ENCODE peak calls at places on chromosomes 4 and X, in seven cellular contexts. One of them, this sample, is unnamed.

GRCh38 chr4:102299708-102300107 is 45.6 kb downstream of the SLC39A8 start:
- DNase-seq in AG04450: no peak
- DNase-seq in adrenal gland: no peak
- DNase-seq in PC-9: peak
- DNase-seq in A549: peak
- DNase-seq in Peyer's patch: no peak
- DNase-seq in mesendoderm: peak
- DNase-seq in this sample: peak

GRCh38 chr4:30461218-30461617 is 259.0 kb upstream of the PCDH7 start:
- DNase-seq in AG04450: no peak
- DNase-seq in adrenal gland: no peak
- DNase-seq in PC-9: no peak
- DNase-seq in A549: no peak
- DNase-seq in Peyer's patch: no peak
- DNase-seq in mesendoderm: peak
- DNase-seq in this sample: no peak

GRCh38 chrX:84078991-84079390 is 109.0 kb downstream of the RPS6KA6 start:
- DNase-seq in AG04450: no peak
- DNase-seq in adrenal gland: no peak
- DNase-seq in PC-9: no peak
- DNase-seq in A549: no peak
- DNase-seq in Peyer's patch: no peak
- DNase-seq in mesendoderm: no peak
- DNase-seq in this sample: no peak

GRCh38 chr4:22356996-22357596 is 158.8 kb downstream of the ADGRA3 start:
- DNase-seq in AG04450: no peak
- DNase-seq in adrenal gland: no peak
- DNase-seq in PC-9: no peak
- DNase-seq in A549: no peak
- DNase-seq in Peyer's patch: no peak
- DNase-seq in mesendoderm: peak
- DNase-seq in this sample: peak

GRCh38 chrX:1323315-1323714 is 13.3 kb upstream of the IL3RA start:
- DNase-seq in AG04450: no peak
- DNase-seq in adrenal gland: peak
- DNase-seq in PC-9: peak
- DNase-seq in A549: peak
- DNase-seq in Peyer's patch: peak
- DNase-seq in mesendoderm: peak
- DNase-seq in this sample: peak

GRCh38 chrX:20472148-20472547 is 205.4 kb upstream of the RPS6KA3 start:
- DNase-seq in AG04450: no peak
- DNase-seq in adrenal gland: no peak
- DNase-seq in PC-9: no peak
- DNase-seq in A549: no peak
- DNase-seq in Peyer's patch: no peak
- DNase-seq in mesendoderm: no peak
- DNase-seq in this sample: no peak

GRCh38 chrX:71291381-71291780 is 7.9 kb downstream of the NONO start:
- DNase-seq in AG04450: no peak
- DNase-seq in adrenal gland: no peak
- DNase-seq in PC-9: no peak
- DNase-seq in A549: no peak
- DNase-seq in Peyer's patch: no peak
- DNase-seq in mesendoderm: no peak
- DNase-seq in this sample: no peak

GRCh38 chr4:129783596-129783995 is 687.6 kb downstream of the C4orf33 start:
- DNase-seq in AG04450: no peak
- DNase-seq in adrenal gland: no peak
- DNase-seq in PC-9: no peak
- DNase-seq in A549: no peak
- DNase-seq in Peyer's patch: no peak
- DNase-seq in mesendoderm: no peak
- DNase-seq in this sample: no peak

GRCh38 chrX:140354431-140355120 is 150.3 kb downstream of the SOX3 start:
- DNase-seq in AG04450: no peak
- DNase-seq in adrenal gland: no peak
- DNase-seq in PC-9: no peak
- DNase-seq in A549: no peak
- DNase-seq in Peyer's patch: no peak
- DNase-seq in mesendoderm: peak
- DNase-seq in this sample: no peak

GRCh38 chr4:165656829-165657467 is 216.1 kb upstream of the TLL1 start:
- DNase-seq in AG04450: no peak
- DNase-seq in adrenal gland: no peak
- DNase-seq in PC-9: no peak
- DNase-seq in A549: no peak
- DNase-seq in Peyer's patch: no peak
- DNase-seq in mesendoderm: no peak
- DNase-seq in this sample: no peak

GRCh38 chrX:9340619-9341304 is 124.1 kb upstream of the TBL1X start:
- DNase-seq in AG04450: no peak
- DNase-seq in adrenal gland: peak
- DNase-seq in PC-9: no peak
- DNase-seq in A549: no peak
- DNase-seq in Peyer's patch: peak
- DNase-seq in mesendoderm: peak
- DNase-seq in this sample: no peak

GRCh38 chrX:122135070-122135469 is 1049.0 kb upstream of the GRIA3 start:
- DNase-seq in AG04450: no peak
- DNase-seq in adrenal gland: no peak
- DNase-seq in PC-9: no peak
- DNase-seq in A549: no peak
- DNase-seq in Peyer's patch: no peak
- DNase-seq in mesendoderm: no peak
- DNase-seq in this sample: no peak

GRCh38 chrX:19569121-19569805 is 54.0 kb upstream of the MAP3K15 start:
- DNase-seq in AG04450: no peak
- DNase-seq in adrenal gland: no peak
- DNase-seq in PC-9: no peak
- DNase-seq in A549: no peak
- DNase-seq in Peyer's patch: no peak
- DNase-seq in mesendoderm: no peak
- DNase-seq in this sample: no peak

GRCh38 chr4:25043548-25043947 is 12.8 kb upstream of the LGI2 start:
- DNase-seq in AG04450: no peak
- DNase-seq in adrenal gland: no peak
- DNase-seq in PC-9: no peak
- DNase-seq in A549: no peak
- DNase-seq in Peyer's patch: no peak
- DNase-seq in mesendoderm: no peak
- DNase-seq in this sample: no peak

GRCh38 chr4:21304061-21304541 is 603.8 kb downstream of the PACRGL start:
- DNase-seq in AG04450: no peak
- DNase-seq in adrenal gland: peak
- DNase-seq in PC-9: no peak
- DNase-seq in A549: no peak
- DNase-seq in Peyer's patch: no peak
- DNase-seq in mesendoderm: peak
- DNase-seq in this sample: no peak

GRCh38 chr4:33930497-33930896 is 2313.8 kb downstream of the ARAP2 start:
- DNase-seq in AG04450: no peak
- DNase-seq in adrenal gland: no peak
- DNase-seq in PC-9: no peak
- DNase-seq in A549: no peak
- DNase-seq in Peyer's patch: no peak
- DNase-seq in mesendoderm: no peak
- DNase-seq in this sample: no peak

GRCh38 chr4:84814100-84814750 is 152.3 kb downstream of the WDFY3 start:
- DNase-seq in AG04450: peak
- DNase-seq in adrenal gland: peak
- DNase-seq in PC-9: peak
- DNase-seq in A549: peak
- DNase-seq in Peyer's patch: no peak
- DNase-seq in mesendoderm: no peak
- DNase-seq in this sample: peak

GRCh38 chrX:148133099-148133725 is 152.1 kb downstream of the FMR1NB start:
- DNase-seq in AG04450: no peak
- DNase-seq in adrenal gland: no peak
- DNase-seq in PC-9: no peak
- DNase-seq in A549: no peak
- DNase-seq in Peyer's patch: no peak
- DNase-seq in mesendoderm: peak
- DNase-seq in this sample: no peak

GRCh38 chr4:158769175-158769831 is 477 bp downstream of the FNIP2 start:
- DNase-seq in AG04450: no peak
- DNase-seq in adrenal gland: peak
- DNase-seq in PC-9: peak
- DNase-seq in A549: peak
- DNase-seq in Peyer's patch: peak
- DNase-seq in mesendoderm: peak
- DNase-seq in this sample: peak

GRCh38 chr4:135365065-135365464 is 1163.5 kb upstream of the PABPC4L start:
- DNase-seq in AG04450: peak
- DNase-seq in adrenal gland: no peak
- DNase-seq in PC-9: no peak
- DNase-seq in A549: no peak
- DNase-seq in Peyer's patch: no peak
- DNase-seq in mesendoderm: no peak
- DNase-seq in this sample: no peak

GRCh38 chr4:105433421-105433820 is 40.4 kb downstream of the PPA2 start:
- DNase-seq in AG04450: no peak
- DNase-seq in adrenal gland: no peak
- DNase-seq in PC-9: no peak
- DNase-seq in A549: no peak
- DNase-seq in Peyer's patch: no peak
- DNase-seq in mesendoderm: no peak
- DNase-seq in this sample: no peak

DNA sequence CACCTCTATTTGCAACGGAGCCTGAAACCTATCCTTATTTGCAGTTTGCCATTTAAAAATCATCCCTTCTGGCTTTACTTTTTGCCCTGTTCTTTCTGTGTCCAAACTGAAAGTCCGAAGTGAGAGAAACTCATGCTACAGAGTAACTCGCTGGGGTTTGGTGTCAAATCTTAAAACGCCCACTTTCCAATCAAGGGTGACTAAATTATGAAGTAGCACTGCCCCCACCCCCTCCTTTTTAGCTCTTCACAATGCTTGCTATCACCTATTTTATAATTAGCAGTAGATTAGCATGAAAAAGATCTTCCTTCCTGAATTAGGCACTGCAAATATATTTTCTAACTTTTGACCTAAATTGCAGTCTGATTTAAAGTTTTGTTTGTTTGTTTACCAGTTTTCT is 52.5 kb downstream of the VGLL1 start:
- DNase-seq in AG04450: no peak
- DNase-seq in adrenal gland: no peak
- DNase-seq in PC-9: no peak
- DNase-seq in A549: no peak
- DNase-seq in Peyer's patch: no peak
- DNase-seq in mesendoderm: no peak
- DNase-seq in this sample: no peak
- H3K27ac ChIP-seq in AG04450: no peak
- H3K27ac ChIP-seq in adrenal gland: no peak
- H3K27ac ChIP-seq in PC-9: no peak
- H3K27ac ChIP-seq in A549: no peak
- H3K27ac ChIP-seq in Peyer's patch: no peak
- H3K27ac ChIP-seq in mesendoderm: no peak
- H3K27ac ChIP-seq in this sample: no peak

GRCh38 chr4:188606635-188607034 is 467.4 kb downstream of the TRIML1 start:
- DNase-seq in AG04450: no peak
- DNase-seq in adrenal gland: no peak
- DNase-seq in PC-9: no peak
- DNase-seq in A549: no peak
- DNase-seq in Peyer's patch: no peak
- DNase-seq in mesendoderm: no peak
- DNase-seq in this sample: no peak

GRCh38 chr4:188603646-188604045 is 464.4 kb downstream of the TRIML1 start:
- DNase-seq in AG04450: no peak
- DNase-seq in adrenal gland: no peak
- DNase-seq in PC-9: no peak
- DNase-seq in A549: no peak
- DNase-seq in Peyer's patch: no peak
- DNase-seq in mesendoderm: no peak
- DNase-seq in this sample: no peak
- H3K27ac ChIP-seq in AG04450: no peak
- H3K27ac ChIP-seq in adrenal gland: no peak
- H3K27ac ChIP-seq in PC-9: no peak
- H3K27ac ChIP-seq in A549: no peak
- H3K27ac ChIP-seq in Peyer's patch: no peak
- H3K27ac ChIP-seq in mesendoderm: no peak
- H3K27ac ChIP-seq in this sample: no peak

GRCh38 chrX:8090906-8091305 is 80.2 kb downstream of the VCX2 start:
- DNase-seq in AG04450: no peak
- DNase-seq in adrenal gland: no peak
- DNase-seq in PC-9: no peak
- DNase-seq in A549: no peak
- DNase-seq in Peyer's patch: no peak
- DNase-seq in mesendoderm: no peak
- DNase-seq in this sample: no peak
- H3K27ac ChIP-seq in AG04450: no peak
- H3K27ac ChIP-seq in adrenal gland: no peak
- H3K27ac ChIP-seq in PC-9: no peak
- H3K27ac ChIP-seq in A549: no peak
- H3K27ac ChIP-seq in Peyer's patch: no peak
- H3K27ac ChIP-seq in mesendoderm: no peak
- H3K27ac ChIP-seq in this sample: no peak

GRCh38 chr4:1207603-1208265 is 35.4 kb upstream of the SPON2 start:
- DNase-seq in AG04450: peak
- DNase-seq in adrenal gland: peak
- DNase-seq in PC-9: no peak
- DNase-seq in A549: no peak
- DNase-seq in Peyer's patch: no peak
- DNase-seq in mesendoderm: no peak
- DNase-seq in this sample: no peak
- H3K27ac ChIP-seq in AG04450: peak
- H3K27ac ChIP-seq in adrenal gland: peak
- H3K27ac ChIP-seq in PC-9: no peak
- H3K27ac ChIP-seq in A549: no peak
- H3K27ac ChIP-seq in Peyer's patch: no peak
- H3K27ac ChIP-seq in mesendoderm: no peak
- H3K27ac ChIP-seq in this sample: no peak

GRCh38 chr4:55359397-55359916 is 13.4 kb downstream of the SRD5A3 start:
- DNase-seq in AG04450: no peak
- DNase-seq in adrenal gland: peak
- DNase-seq in PC-9: no peak
- DNase-seq in A549: no peak
- DNase-seq in Peyer's patch: no peak
- DNase-seq in mesendoderm: no peak
- DNase-seq in this sample: no peak
- H3K27ac ChIP-seq in AG04450: no peak
- H3K27ac ChIP-seq in adrenal gland: peak
- H3K27ac ChIP-seq in PC-9: peak
- H3K27ac ChIP-seq in A549: no peak
- H3K27ac ChIP-seq in Peyer's patch: no peak
- H3K27ac ChIP-seq in mesendoderm: no peak
- H3K27ac ChIP-seq in this sample: no peak